ENCODE peak calls at places on chromosome 13, in four cellular contexts. Y is heart left ventricle, Z is stomach, X is sigmoid colon. D is an unnamed sample.

GRCh38 chr13:108895220-108895704 is 265.9 kb downstream of the MYO16 start:
- DNase-seq in Y (no peak), Z (no peak), X (no peak), D (no peak)

GRCh38 chr13:24274452-24274971 is 34.9 kb upstream of the C1QTNF9 start:
- DNase-seq in Y (no peak), Z (peak), X (no peak), D (peak)

GRCh38 chr13:28339419-28339818 is 155.5 kb downstream of the FLT1 start:
- DNase-seq in Y (no peak), Z (no peak), X (no peak), D (no peak)

GRCh38 chr13:32824061-32824460 is 192.2 kb upstream of the KL start:
- DNase-seq in Y (no peak), Z (no peak), X (no peak), D (no peak)

GRCh38 chr13:30453727-30454126 is 12.0 kb downstream of the HMGB1 start:
- DNase-seq in Y (no peak), Z (no peak), X (no peak), D (no peak)

GRCh38 chr13:41496420-41497234 is 39.3 kb downstream of the RGCC start:
- DNase-seq in Y (no peak), Z (no peak), X (no peak), D (no peak)

GRCh38 chr13:95535243-95535642 is 17.3 kb upstream of the CLDN10 start:
- DNase-seq in Y (no peak), Z (no peak), X (no peak), D (no peak)

GRCh38 chr13:92626274-92626673 is 600.3 kb upstream of the GPC6 start:
- DNase-seq in Y (no peak), Z (no peak), X (no peak), D (no peak)

GRCh38 chr13:42363941-42364612 is 92.1 kb downstream of the AKAP11 start:
- DNase-seq in Y (no peak), Z (no peak), X (no peak), D (no peak)

GRCh38 chr13:70623260-70623659 is 515.0 kb upstream of the KLHL1 start:
- DNase-seq in Y (no peak), Z (no peak), X (no peak), D (no peak)

GRCh38 chr13:110126391-110126961 is 180.5 kb downstream of the COL4A1 start:
- DNase-seq in Y (peak), Z (no peak), X (peak), D (no peak)

GRCh38 chr13:48559638-48560320 is 26.9 kb upstream of the RCBTB2 start:
- DNase-seq in Y (no peak), Z (no peak), X (no peak), D (no peak)

GRCh38 chr13:30422056-30422914 is at the start of gene UBE2L5:
- DNase-seq in Y (peak), Z (peak), X (peak), D (peak)

GRCh38 chr13:30615851-30616311 is 1.8 kb upstream of the USPL1 start:
- DNase-seq in Y (no peak), Z (no peak), X (no peak), D (no peak)

GRCh38 chr13:71874490-71874889 is 7.5 kb upstream of the DACH1 start:
- DNase-seq in Y (no peak), Z (no peak), X (no peak), D (no peak)

GRCh38 chr13:110820311-110820710 is 94.6 kb downstream of the ANKRD10 start:
- DNase-seq in Y (no peak), Z (no peak), X (no peak), D (no peak)

GRCh38 chr13:59747529-59747928 is 416.2 kb downstream of the DIAPH3 start:
- DNase-seq in Y (no peak), Z (no peak), X (no peak), D (no peak)

GRCh38 chr13:48950507-48950886 is 25.2 kb upstream of the FNDC3A start:
- DNase-seq in Y (no peak), Z (no peak), X (no peak), D (no peak)

GRCh38 chr13:54034047-54034446 is 1005.4 kb downstream of the OLFM4 start:
- DNase-seq in Y (no peak), Z (no peak), X (no peak), D (no peak)

GRCh38 chr13:69556540-69557196 is 551.0 kb upstream of the ATXN8OS start:
- DNase-seq in Y (no peak), Z (no peak), X (no peak), D (peak)

GRCh38 chr13:41652735-41653361 is 195.5 kb downstream of the RGCC start:
- DNase-seq in Y (peak), Z (no peak), X (no peak), D (no peak)

GRCh38 chr13:30998548-30999140 is 66.2 kb downstream of the TEX26 start:
- DNase-seq in Y (no peak), Z (no peak), X (no peak), D (no peak)

GRCh38 chr13:33033361-33033812 is 17.2 kb downstream of the KL start:
- DNase-seq in Y (no peak), Z (no peak), X (peak), D (no peak)

GRCh38 chr13:43805071-43805468 is 18.3 kb upstream of the ENOX1 start:
- DNase-seq in Y (no peak), Z (no peak), X (no peak), D (no peak)

GRCh38 chr13:110525328-110526319 is 35.9 kb downstream of the RAB20 start:
- DNase-seq in Y (peak), Z (no peak), X (peak), D (no peak)

GRCh38 chr13:112968910-112969691 is at the start of gene MCF2L:
- DNase-seq in Y (peak), Z (peak), X (peak), D (peak)

GRCh38 chr13:32036131-32036695 is 4.6 kb downstream of the FRY start:
- DNase-seq in Y (no peak), Z (no peak), X (no peak), D (no peak)

GRCh38 chr13:74133657-74134201 is 475 bp downstream of the KLF12 start:
- DNase-seq in Y (peak), Z (peak), X (peak), D (peak)
- TF ChIP-seq POLR2A in Y (peak), Z (peak), X (peak), D (peak)

GRCh38 chr13:75365724-75366173 is 116.2 kb downstream of the TBC1D4 start:
- DNase-seq in Y (no peak), Z (no peak), X (no peak), D (no peak)
- TF ChIP-seq CTCF in Y (no peak), Z (no peak), X (no peak), D (no peak)

GRCh38 chr13:103067751-103068563 is 1.7 kb upstream of the SLC10A2 start:
- DNase-seq in Y (no peak), Z (no peak), X (no peak), D (no peak)
- H3K27ac ChIP-seq in Y (no peak), Z (no peak), X (no peak), D (no peak)

GRCh38 chr13:99542788-99543406 is 41.6 kb downstream of the TM9SF2 start:
- DNase-seq in Y (no peak), Z (no peak), X (no peak), D (peak)
- TF ChIP-seq POLR2A in Y (no peak), Z (no peak), X (no peak), D (no peak)